ENCODE peak calls at places on chromosomes 7 and 10, in nine cellular contexts. X is tibial nerve, O is K562, I is SK-N-SH, R is A549, E is sigmoid colon, A is stomach, C is ovary, K is upper lobe of left lung. N is an unnamed sample.

GRCh38 chr10:1465421-1465902 is 271.9 kb downstream of the ADARB2 start:
- DNase-seq in O (no peak), C (no peak), X (no peak), K (no peak), I (no peak), A (no peak), E (no peak), R (no peak), N (no peak)

GRCh38 chr7:37987732-37988131 is 67.3 kb downstream of the EPDR1 start:
- DNase-seq in O (no peak), R (peak), K (peak), A (no peak), E (no peak), I (no peak), C (no peak), X (no peak), N (peak)

GRCh38 chr7:75928600-75928939 is 13.6 kb downstream of the POR start:
- DNase-seq in I (no peak), X (no peak), A (no peak), R (no peak), E (no peak), K (no peak), C (no peak), O (no peak), N (no peak)

GRCh38 chr10:89029201-89029600 is 38.6 kb downstream of the FAS start:
- DNase-seq in K (no peak), E (no peak), R (no peak), I (no peak), A (no peak), X (no peak), C (no peak), O (no peak), N (no peak)

GRCh38 chr7:26368542-26368941 is 76.9 kb downstream of the SNX10 start:
- DNase-seq in R (peak), I (no peak), A (no peak), C (no peak), O (no peak), X (no peak), K (no peak), E (no peak), N (no peak)

GRCh38 chr10:71476249-71477011 is 79.7 kb downstream of the CDH23 start:
- DNase-seq in R (no peak), O (no peak), X (peak), C (peak), A (no peak), K (no peak), I (no peak), E (peak), N (peak)

GRCh38 chr7:30238721-30239441 is 45.5 kb upstream of the ZNRF2 start:
- DNase-seq in R (peak), I (no peak), A (peak), E (peak), O (no peak), C (no peak), X (peak), K (peak), N (peak)

GRCh38 chr7:28347964-28348363 is 64.4 kb upstream of the CREB5 start:
- DNase-seq in E (no peak), X (no peak), A (no peak), K (no peak), C (no peak), O (no peak), R (no peak), I (no peak), N (no peak)

GRCh38 chr7:131861620-131862346 is 305.4 kb upstream of the PODXL start:
- DNase-seq in K (no peak), A (no peak), C (no peak), X (no peak), O (no peak), R (peak), E (no peak), I (no peak), N (no peak)

GRCh38 chr10:24901686-24902399 is 50.6 kb downstream of the PRTFDC1 start:
- DNase-seq in X (no peak), K (no peak), R (peak), I (no peak), O (peak), E (no peak), A (peak), C (no peak), N (peak)

GRCh38 chr7:12569673-12570072 is 847 bp upstream of the SCIN start:
- DNase-seq in K (no peak), A (no peak), X (no peak), I (no peak), C (no peak), R (no peak), E (no peak), O (no peak), N (no peak)

GRCh38 chr7:28723336-28723735 is 234.8 kb downstream of the TRIL start:
- DNase-seq in C (no peak), I (no peak), E (no peak), X (no peak), O (no peak), A (no peak), K (no peak), R (no peak), N (no peak)

DNA sequence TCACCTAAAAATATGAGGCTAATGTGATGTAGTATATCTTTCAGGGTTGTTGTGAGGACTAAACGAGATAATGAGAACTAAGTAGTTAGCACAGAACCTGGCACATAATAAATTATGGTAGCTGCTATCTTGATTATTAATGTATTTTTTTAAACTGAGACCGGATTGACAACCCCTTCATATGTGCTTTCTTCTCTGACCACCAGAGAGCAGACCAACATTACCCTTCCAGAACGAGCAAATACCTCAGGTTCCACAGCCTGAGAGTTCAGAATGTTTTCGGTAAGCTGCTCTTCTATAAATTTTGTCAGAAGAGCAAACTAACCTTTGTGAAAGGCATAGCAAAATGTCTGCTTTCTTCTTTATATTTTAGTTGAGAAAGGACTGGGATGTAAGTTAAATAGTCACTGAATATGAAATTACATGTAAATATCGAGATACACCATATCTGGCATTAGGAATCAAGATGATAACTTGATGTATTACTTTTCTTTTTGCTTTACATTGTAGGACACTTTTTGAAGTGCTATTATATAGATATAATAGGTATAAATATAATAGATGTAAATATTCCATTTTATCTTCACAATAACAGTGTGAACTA is 13.6 kb upstream of the BPGM start:
- DNase-seq in X (no peak), K (no peak), A (no peak), E (no peak), O (peak), I (peak), R (peak), C (no peak), N (no peak)
- TF ChIP-seq EP300 in X (no peak), K (no peak), A (no peak), E (no peak), O (no peak), I (no peak), R (no peak), C (no peak), N (no peak)

DNA sequence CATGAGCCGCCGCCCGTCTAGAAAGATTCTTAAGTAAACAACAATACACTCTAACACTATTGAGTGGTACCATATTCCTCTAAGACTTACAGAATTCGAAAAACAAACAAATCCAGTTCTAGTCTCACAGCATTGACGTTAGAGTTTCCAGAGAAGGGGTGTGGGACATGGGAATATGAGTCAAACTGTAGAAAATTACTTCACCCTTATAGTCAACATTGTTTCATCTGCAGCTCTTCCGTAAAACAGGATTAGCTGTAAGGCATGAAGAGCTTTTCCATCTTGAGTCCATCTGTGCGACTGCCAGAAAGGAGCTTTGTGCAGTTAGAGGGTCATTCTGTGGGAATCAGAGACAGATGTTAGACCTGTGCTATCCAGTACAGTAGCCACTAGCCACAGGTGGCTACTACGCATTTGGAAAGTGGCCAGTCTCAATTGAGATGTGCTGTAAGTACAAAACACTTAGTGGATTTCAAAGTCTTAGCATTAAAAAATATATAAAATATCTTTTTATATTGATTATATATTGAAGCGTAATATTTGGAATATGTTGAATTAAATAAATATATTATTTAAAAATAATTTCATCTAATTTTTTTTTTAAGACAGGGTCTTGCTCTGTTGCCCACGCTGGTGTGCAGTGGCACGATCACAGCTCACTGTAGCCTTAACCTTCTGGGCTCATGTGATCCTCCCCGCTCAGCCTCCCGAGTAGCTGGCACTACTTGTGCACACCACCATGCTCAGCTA is 79.8 kb upstream of the MPP7 start:
- DNase-seq in C (no peak), I (no peak), K (no peak), A (no peak), E (no peak), R (peak), O (no peak), X (no peak), N (no peak)
- TF ChIP-seq EP300 in C (no peak), I (no peak), K (no peak), A (no peak), E (no peak), R (no peak), O (no peak), X (no peak), N (no peak)

DNA sequence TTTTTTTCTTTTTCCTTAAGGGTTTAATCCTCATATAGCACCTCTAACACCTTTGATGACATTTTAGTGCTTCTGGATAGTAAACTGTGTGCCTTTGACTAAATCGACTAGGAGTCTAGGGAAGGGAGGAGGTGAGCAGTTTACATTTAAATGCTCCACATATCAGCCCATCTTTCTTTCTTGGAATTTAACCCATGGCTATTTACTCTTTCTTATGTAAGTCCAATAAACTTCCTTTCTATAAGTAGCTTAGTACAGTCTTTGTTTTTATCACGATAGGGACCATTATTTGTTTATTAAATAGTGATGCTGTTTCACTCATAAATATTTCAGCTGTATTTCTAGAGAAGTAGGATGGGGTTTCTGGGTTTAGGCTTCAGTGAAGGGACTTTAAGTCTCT is 669.9 kb downstream of the AUTS2 start:
- DNase-seq in E (no peak), A (no peak), X (no peak), O (no peak), K (no peak), R (no peak), I (no peak), C (no peak), N (no peak)
- TF ChIP-seq EP300 in E (no peak), A (no peak), X (no peak), O (no peak), K (no peak), R (no peak), I (no peak), C (no peak), N (no peak)

GRCh38 chr7:74306737-74307469 is 17.7 kb downstream of the CLIP2 start:
- DNase-seq in K (no peak), R (no peak), X (no peak), I (peak), C (peak), A (peak), O (peak), E (peak), N (peak)
- TF ChIP-seq EP300 in K (no peak), R (no peak), X (peak), I (peak), C (no peak), A (no peak), O (peak), E (no peak), N (no peak)

GRCh38 chr10:121999301-121999700 is 10.3 kb downstream of the TACC2 start:
- DNase-seq in E (peak), R (no peak), I (no peak), C (no peak), K (no peak), X (no peak), O (no peak), A (no peak), N (no peak)
- TF ChIP-seq EP300 in E (no peak), R (no peak), I (no peak), C (no peak), K (no peak), X (no peak), O (no peak), A (no peak), N (no peak)

DNA sequence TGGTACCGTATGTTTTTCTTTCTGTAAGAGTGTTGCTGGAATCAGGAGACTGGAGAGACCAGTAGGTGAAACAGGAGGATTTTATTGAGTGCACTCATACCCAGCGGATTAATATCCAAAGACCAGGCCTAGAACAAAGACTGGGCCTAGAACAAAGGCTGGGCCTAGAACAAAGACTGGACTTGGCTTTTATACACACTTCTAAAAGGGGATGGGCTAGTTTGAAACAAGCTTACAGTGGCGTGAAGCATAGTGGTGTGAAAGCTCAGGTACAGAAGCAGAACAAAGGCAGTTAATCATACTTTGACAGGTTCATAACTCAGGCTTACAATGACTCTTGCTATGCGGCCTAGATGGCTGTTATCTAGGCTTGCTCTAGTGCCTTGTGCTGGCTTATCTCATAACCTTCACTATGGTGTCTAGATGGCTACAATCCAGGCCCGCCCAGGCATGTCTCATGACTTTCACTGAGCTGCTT is 67.7 kb downstream of the TRIM24 start:
- DNase-seq in A (no peak), X (no peak), R (peak), O (peak), E (no peak), C (no peak), K (no peak), I (no peak), N (no peak)
- TF ChIP-seq EP300 in A (no peak), X (no peak), R (no peak), O (peak), E (no peak), C (no peak), K (no peak), I (peak), N (no peak)

N was measured in transverse colon.